ENCODE peak calls at places on chromosomes 2 and 18, in five cellular contexts. R is psoas muscle; X is CD8-positive, alpha-beta memory T cell; L is keratinocyte; U is kidney. H is an unnamed sample.

GRCh38 chr2:152647417-152648010 is 69.7 kb downstream of the PRPF40A start:
- DNase-seq in R (peak; percentile 56), X (no peak), L (no peak), U (no peak), H (peak; percentile 60)

GRCh38 chr2:128315829-128316776 is 2.6 kb downstream of the HS6ST1 start:
- DNase-seq in R (peak; percentile 25), X (no peak), L (no peak), U (peak; percentile 73), H (no peak)

GRCh38 chr18:63439334-63439733 is 17.1 kb upstream of the VPS4B start:
- DNase-seq in R (no peak), X (peak; percentile 49), L (no peak), U (no peak), H (peak; percentile 65)

GRCh38 chr2:66495788-66496640 is 61.1 kb downstream of the MEIS1 start:
- DNase-seq in R (peak; percentile 37), X (no peak), L (peak; percentile 84), U (peak; percentile 73), H (no peak)

GRCh38 chr2:20617081-20617575 is 33.8 kb downstream of the HS1BP3 start:
- DNase-seq in R (peak; percentile 79), X (no peak), L (no peak), U (peak; percentile 94), H (peak; percentile 54)

GRCh38 chr2:73212098-73212447 is 2.0 kb upstream of the SMYD5 start:
- DNase-seq in R (no peak), X (no peak), L (no peak), U (no peak), H (no peak)

GRCh38 chr2:2328847-2329246 is 2.2 kb downstream of the MYT1L start:
- DNase-seq in R (no peak), X (no peak), L (no peak), U (no peak), H (no peak)

GRCh38 chr2:108917078-108917440 is 72.0 kb downstream of the EDAR start:
- DNase-seq in R (no peak), X (no peak), L (no peak), U (no peak), H (no peak)

GRCh38 chr2:169366066-169366465 is 3.7 kb upstream of the LRP2 start:
- DNase-seq in R (no peak), X (no peak), L (no peak), U (no peak), H (no peak)

GRCh38 chr18:3268306-3268705 is 6.4 kb downstream of the MYL12B start:
- DNase-seq in R (no peak), X (no peak), L (no peak), U (no peak), H (no peak)

GRCh38 chr2:127421871-127422618 is 3.8 kb downstream of the PROC start:
- DNase-seq in R (no peak), X (no peak), L (no peak), U (no peak), H (no peak)

GRCh38 chr2:197207608-197208007 is 103.0 kb downstream of the ANKRD44 start:
- DNase-seq in R (no peak), X (no peak), L (no peak), U (no peak), H (no peak)

GRCh38 chr2:197208029-197208428 is 102.6 kb downstream of the ANKRD44 start:
- DNase-seq in R (no peak), X (no peak), L (no peak), U (no peak), H (no peak)

GRCh38 chr2:197207106-197207505 is 103.5 kb downstream of the ANKRD44 start:
- DNase-seq in R (no peak), X (no peak), L (no peak), U (no peak), H (no peak)

GRCh38 chr2:197204855-197205254 is 105.7 kb downstream of the ANKRD44 start:
- DNase-seq in R (no peak), X (no peak), L (no peak), U (no peak), H (no peak)

DNA sequence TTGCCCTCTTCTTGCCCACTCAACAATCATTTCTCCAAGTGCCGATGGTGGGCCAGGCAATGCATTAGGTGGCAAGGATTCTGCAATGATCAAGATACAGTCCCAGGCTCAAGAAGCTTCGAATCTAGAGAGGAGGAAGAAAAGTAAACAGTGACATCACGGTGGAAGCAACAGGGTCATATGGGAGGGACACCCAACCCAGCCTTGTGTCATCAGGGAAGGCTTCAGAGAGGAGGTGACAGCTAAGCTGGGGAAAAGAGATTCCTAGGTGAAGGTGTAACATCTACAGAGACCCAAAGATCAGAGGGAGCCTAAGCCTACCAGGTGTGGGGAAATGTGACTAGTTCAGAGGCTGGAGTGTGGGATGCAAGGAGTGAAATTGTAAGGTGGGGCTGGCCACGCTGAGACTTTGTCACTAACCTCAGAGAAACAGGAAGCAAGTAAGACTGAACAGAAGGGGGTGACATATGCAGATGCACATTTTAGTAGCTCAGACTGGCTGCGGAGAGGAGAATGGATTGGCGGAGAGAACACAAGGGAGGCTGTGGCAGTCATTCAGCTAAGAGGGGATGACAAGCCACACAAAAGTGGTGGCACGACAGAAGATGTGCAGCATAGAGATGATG is 104.9 kb downstream of the ANKRD44 start:
- DNase-seq in R (no peak), X (peak; percentile 86), L (no peak), U (no peak), H (no peak)
- H3K4me3 ChIP-seq in R (no peak overlapping the region), X (peak overlapping the region; percentile 36), L (no peak overlapping the region), U (no peak overlapping the region), H (no peak overlapping the region)

GRCh38 chr2:3596891-3597290 is 2.0 kb downstream of the COLEC11 start:
- DNase-seq in R (no peak), X (no peak), L (no peak), U (no peak), H (no peak)

GRCh38 chr2:3597567-3597966 is 2.7 kb downstream of the COLEC11 start:
- DNase-seq in R (no peak), X (no peak), L (no peak), U (no peak), H (no peak)

GRCh38 chr2:3595409-3595808 is 497 bp downstream of the COLEC11 start:
- DNase-seq in R (no peak), X (no peak), L (no peak), U (no peak), H (no peak)

GRCh38 chr2:3595985-3596384 is 1.1 kb downstream of the COLEC11 start:
- DNase-seq in R (no peak), X (no peak), L (no peak), U (no peak), H (no peak)

DNA sequence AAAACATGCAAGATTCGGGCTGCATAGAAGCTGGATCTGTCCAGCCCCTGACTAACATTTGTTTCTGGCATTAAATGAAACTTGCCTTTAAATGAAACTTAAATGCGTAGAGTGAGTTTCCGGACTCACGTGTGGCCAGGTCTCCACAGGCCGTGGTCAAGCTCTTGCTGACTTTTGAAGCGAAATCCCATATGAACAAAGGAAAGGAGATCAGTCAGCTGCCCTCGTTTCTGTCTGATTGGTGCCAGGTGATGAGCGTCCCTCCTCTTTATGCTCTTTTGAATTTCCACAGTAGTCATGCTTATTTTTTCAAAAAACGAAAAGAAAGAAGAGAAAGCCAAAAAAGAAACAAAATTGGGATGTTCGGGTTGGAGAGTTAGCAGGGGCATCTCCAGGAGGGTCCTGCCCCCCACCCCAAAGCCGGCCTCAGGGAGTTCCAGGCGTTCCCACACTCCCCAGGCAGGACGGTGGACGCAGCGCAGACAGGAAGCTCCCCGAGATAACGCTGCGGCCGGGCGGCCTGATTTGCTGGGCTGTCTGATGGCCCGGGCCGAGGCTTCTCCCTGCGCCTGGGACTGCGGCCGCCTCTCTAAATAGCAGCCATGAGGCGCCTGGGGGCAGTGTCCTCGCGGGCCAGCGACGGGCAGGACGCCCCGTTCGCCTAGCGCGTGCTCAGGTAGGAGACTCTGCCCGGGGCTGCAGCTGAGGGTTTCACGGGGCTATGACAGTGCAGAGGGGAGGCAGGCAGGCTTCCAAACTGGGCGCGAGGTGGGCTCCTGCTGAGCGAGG is at the start of gene COLEC11:
- DNase-seq in R (peak; percentile 35), X (no peak), L (no peak), U (peak; percentile 88), H (no peak)
- H3K4me3 ChIP-seq in R (peak within 1 kb of the TSS; percentile 33), X (no peak within 1 kb of the TSS), L (no peak within 1 kb of the TSS), U (peak within 1 kb of the TSS; percentile 28), H (no peak within 1 kb of the TSS)

GRCh38 chr2:207823865-207824264 is 54.2 kb upstream of the FZD5 start:
- DNase-seq in R (no peak), X (no peak), L (no peak), U (no peak), H (no peak)

GRCh38 chr2:207816546-207816945 is 46.8 kb upstream of the FZD5 start:
- DNase-seq in R (no peak), X (no peak), L (no peak), U (no peak), H (no peak)

GRCh38 chr2:207819021-207819687 is 49.4 kb upstream of the FZD5 start:
- DNase-seq in R (no peak), X (no peak), L (no peak), U (no peak), H (no peak)

GRCh38 chr2:207815254-207815653 is 45.5 kb upstream of the FZD5 start:
- DNase-seq in R (no peak), X (no peak), L (no peak), U (no peak), H (no peak)

DNA sequence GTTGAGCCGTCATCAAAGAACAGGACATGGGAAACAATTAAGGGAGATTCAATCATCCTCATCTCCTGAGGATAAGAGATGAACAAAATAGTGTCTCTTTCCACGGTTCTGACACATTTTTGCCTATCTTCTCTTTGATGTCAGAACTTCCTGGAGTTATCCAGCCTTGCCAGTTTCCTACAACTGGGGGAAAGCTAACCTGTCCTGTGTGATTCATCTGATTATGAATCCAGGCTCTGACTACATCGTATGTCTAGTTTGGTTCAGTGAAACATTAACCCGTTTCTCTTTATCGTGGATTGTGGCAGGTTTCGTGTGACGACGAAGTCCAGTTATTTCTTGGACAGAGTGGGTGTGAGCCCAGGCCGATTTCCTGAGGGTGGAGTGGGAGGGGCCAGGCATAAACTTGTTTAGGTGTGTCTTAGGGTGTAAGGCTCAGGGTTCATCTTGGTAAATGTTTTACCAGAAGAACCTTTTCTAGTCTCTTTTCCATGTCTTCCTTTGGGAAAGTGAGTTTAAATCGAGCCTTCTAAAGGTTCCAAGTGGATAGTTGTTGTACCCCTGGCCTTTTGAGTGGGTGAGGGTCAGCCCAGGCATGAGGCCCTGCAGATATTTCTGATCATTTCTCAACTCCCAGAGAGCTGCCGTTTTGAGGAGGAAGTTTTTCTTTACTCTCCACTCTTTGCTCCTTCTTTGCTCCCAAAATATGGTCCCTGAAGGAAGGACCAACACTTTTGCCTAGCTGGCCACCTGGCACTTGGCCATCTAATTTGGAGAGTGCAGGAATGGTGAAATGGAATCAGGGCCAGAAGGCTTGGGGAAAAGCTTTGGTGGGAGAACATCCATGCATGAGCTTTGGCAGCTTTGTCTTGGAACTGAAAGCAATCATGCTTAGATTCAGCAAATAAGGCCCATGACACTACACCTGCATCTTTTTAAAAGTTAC is 50.4 kb upstream of the FZD5 start:
- DNase-seq in R (no peak), X (no peak), L (no peak), U (peak; percentile 83), H (peak; percentile 91)
- H3K4me3 ChIP-seq in R (no peak overlapping the region), X (no peak overlapping the region), L (no peak overlapping the region), U (peak overlapping the region; percentile 37), H (no peak overlapping the region)

DNA sequence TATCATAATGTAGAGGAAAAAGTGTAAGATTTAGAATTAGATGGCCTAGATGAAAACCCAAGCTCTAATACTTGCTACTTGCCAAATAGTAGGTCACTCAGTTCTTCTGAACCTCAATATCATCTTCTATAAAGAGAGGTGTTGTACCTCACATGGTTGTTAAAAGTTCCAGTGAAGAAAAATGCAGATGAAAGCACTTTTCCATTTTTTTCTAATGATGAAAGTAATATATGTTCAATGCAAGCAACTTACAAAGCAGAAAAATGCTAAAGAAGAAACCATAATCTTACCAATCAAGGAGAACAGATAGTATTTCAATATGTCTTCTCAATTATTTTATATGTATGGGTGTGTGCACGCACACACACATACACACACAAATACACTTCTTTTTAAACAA is 52.7 kb upstream of the TMEM17 start:
- DNase-seq in R (no peak), X (no peak), L (no peak), U (no peak), H (no peak)
- H3K4me3 ChIP-seq in R (no peak overlapping the region), X (no peak overlapping the region), L (no peak overlapping the region), U (no peak overlapping the region), H (no peak overlapping the region)